ENCODE peak calls at places on chromosomes 4 and X, in seven cellular contexts. W is cardiac muscle cell, U is kidney, N is GM23338, L is psoas muscle, M is esophagus muscularis mucosa, B is mesendoderm. E is an unnamed sample.

GRCh38 chrX:13750204-13750603 is 15.7 kb downstream of the OFD1 start:
- DNase-seq in W (peak; percentile 51), U (no peak), N (peak; percentile 60), L (no peak), M (no peak), B (peak; percentile 55), E (no peak)

GRCh38 chr4:182574706-182575105 is 331.5 kb downstream of the TENM3 start:
- DNase-seq in W (no peak), U (no peak), N (no peak), L (no peak), M (no peak), B (no peak), E (no peak)

GRCh38 chr4:125317526-125317880 is 2.7 kb downstream of the FAT4 start:
- DNase-seq in W (peak; percentile 62), U (peak; percentile 81), N (peak; percentile 83), L (peak; percentile 50), M (no peak), B (peak; percentile 71), E (no peak)

GRCh38 chrX:154059231-154059630 is 38.3 kb downstream of the MECP2 start:
- DNase-seq in W (no peak), U (no peak), N (no peak), L (no peak), M (no peak), B (no peak), E (no peak)

GRCh38 chr4:77187231-77187630 is 30.2 kb downstream of the CCNG2 start:
- DNase-seq in W (no peak), U (no peak), N (no peak), L (no peak), M (no peak), B (no peak), E (no peak)

GRCh38 chr4:140807491-140808257 is 51.5 kb upstream of the TBC1D9 start:
- DNase-seq in W (no peak), U (no peak), N (no peak), L (no peak), M (no peak), B (no peak), E (no peak)

GRCh38 chr4:108425988-108426387 is 194.4 kb upstream of the RPL34 start:
- DNase-seq in W (peak; percentile 20), U (no peak), N (no peak), L (no peak), M (no peak), B (no peak), E (no peak)

GRCh38 chr4:22187203-22187835 is 238.7 kb upstream of the KCNIP4 start:
- DNase-seq in W (no peak), U (no peak), N (no peak), L (no peak), M (no peak), B (peak; percentile 66), E (no peak)

GRCh38 chrX:10496345-10496965 is 123.9 kb downstream of the MID1 start:
- DNase-seq in W (peak; percentile 87), U (no peak), N (no peak), L (no peak), M (no peak), B (no peak), E (no peak)

DNA sequence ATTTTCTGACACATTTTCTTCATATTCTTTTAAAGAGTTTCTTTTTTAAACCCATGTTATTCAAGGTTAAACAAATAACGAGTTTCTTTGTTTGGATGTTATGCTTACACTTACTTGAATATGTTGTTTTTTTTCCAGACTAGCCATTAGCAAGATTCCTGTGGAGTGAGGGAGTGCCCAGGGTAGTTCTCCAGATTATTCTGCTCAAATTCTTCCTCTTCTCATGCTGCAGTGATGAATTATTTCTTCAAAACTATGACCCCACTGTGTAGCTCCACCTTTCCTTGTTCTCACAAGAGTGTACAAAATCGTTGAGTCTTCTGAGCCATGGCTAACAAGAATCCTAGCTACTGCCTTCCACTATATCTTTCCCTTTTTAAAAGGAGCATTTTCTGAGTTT is 134.1 kb upstream of the ELOVL6 start:
- DNase-seq in W (no peak), U (no peak), N (no peak), L (no peak), M (no peak), B (no peak), E (no peak)
- H3K27ac ChIP-seq in W (no peak overlapping the region), U (no peak overlapping the region), N (no peak overlapping the region), L (no peak overlapping the region), M (no peak overlapping the region), B (no peak overlapping the region), E (no peak overlapping the region)

GRCh38 chr4:88792821-88793220 is 95.2 kb upstream of the NAP1L5 start:
- DNase-seq in W (peak; percentile 22), U (no peak), N (peak; percentile 48), L (no peak), M (no peak), B (peak; percentile 70), E (no peak)

GRCh38 chr4:88794087-88794486 is 96.5 kb upstream of the NAP1L5 start:
- DNase-seq in W (no peak), U (no peak), N (no peak), L (no peak), M (no peak), B (no peak), E (no peak)

GRCh38 chr4:88793473-88793872 is 95.8 kb upstream of the NAP1L5 start:
- DNase-seq in W (no peak), U (no peak), N (no peak), L (no peak), M (no peak), B (no peak), E (no peak)

GRCh38 chr4:88791274-88791673 is 93.6 kb upstream of the NAP1L5 start:
- DNase-seq in W (peak; percentile 41), U (no peak), N (peak; percentile 36), L (no peak), M (no peak), B (peak; percentile 14), E (no peak)

DNA sequence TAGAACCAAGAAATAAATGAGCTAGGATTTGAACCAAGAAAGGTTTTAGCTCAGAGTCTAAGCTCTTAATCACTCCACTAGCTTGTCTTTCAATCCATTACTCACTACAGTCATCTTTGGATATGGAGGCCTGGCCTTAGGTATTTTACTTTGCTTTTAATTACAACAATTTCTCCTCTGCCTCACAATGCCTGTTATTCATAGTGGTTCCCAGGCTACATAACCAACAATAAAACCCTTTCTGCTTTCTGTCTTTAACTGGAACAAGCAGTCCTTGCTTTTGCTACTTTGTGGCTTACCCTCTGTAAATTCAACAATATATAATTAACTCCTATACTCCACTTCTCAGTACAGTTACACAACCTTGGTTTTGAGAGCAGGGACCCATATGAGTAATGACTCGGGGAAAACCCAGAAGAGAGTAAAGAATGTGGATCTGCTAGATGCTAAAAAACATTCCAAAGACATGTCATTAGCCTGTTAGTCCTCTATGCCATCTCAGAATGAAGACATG is 94.7 kb upstream of the NAP1L5 start:
- DNase-seq in W (peak; percentile 88), U (no peak), N (peak; percentile 38), L (no peak), M (no peak), B (peak; percentile 83), E (peak; percentile 64)
- H3K27ac ChIP-seq in W (no peak overlapping the region), U (no peak overlapping the region), N (peak overlapping the region; percentile 55), L (peak overlapping the region; percentile 2), M (no peak overlapping the region), B (no peak overlapping the region), E (peak overlapping the region; percentile 79)

GRCh38 chr4:10182446-10183424 is 66.1 kb upstream of the WDR1 start:
- DNase-seq in W (no peak), U (no peak), N (no peak), L (no peak), M (no peak), B (no peak), E (no peak)

GRCh38 chr4:10180927-10181744 is 64.5 kb upstream of the WDR1 start:
- DNase-seq in W (peak; percentile 84), U (no peak), N (no peak), L (no peak), M (no peak), B (peak; percentile 77), E (no peak)

GRCh38 chr4:10183462-10183861 is 66.9 kb upstream of the WDR1 start:
- DNase-seq in W (no peak), U (no peak), N (no peak), L (no peak), M (no peak), B (no peak), E (no peak)

GRCh38 chr4:10180603-10180926 is 64.0 kb upstream of the WDR1 start:
- DNase-seq in W (no peak), U (no peak), N (no peak), L (no peak), M (no peak), B (no peak), E (no peak)

DNA sequence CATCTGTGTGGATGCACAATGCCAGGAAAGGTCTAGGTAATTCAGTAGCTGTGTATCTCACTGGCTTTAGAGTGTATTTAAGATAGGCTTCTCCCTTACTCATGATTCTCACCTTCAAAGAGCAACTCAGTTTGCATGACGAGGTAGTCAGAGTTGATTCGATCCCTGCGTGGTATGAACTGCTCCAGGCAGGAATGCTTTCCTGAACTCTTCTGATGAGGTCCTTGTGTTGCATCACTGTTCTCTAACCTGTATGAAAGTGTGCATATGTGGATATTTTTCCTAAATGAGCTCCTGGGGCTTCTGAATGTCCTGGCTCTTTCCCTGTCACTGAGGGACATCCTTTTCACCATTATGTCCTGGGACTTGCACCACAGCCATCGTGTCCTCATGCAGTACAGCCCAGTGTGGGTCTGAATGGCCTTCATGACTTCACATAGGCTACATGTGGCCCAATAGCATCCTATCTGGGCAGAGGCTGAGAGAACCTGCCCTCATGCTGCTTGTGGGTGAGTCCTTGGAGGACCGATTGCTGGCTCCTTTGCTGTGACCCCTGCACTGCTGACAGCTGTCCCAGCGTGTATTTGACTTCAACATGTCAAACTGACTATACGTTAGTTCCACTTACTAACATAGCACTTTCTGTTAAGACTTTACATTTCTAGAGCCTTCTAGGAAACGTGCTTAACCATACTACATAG is 65.3 kb upstream of the WDR1 start:
- DNase-seq in W (no peak), U (no peak), N (no peak), L (no peak), M (no peak), B (no peak), E (no peak)
- H3K27ac ChIP-seq in W (no peak overlapping the region), U (no peak overlapping the region), N (no peak overlapping the region), L (no peak overlapping the region), M (no peak overlapping the region), B (no peak overlapping the region), E (peak overlapping the region; percentile 14)

GRCh38 chr4:6941796-6942195 is 32.2 kb downstream of the TBC1D14 start:
- DNase-seq in W (no peak), U (no peak), N (no peak), L (no peak), M (no peak), B (no peak), E (no peak)

GRCh38 chr4:6942238-6942800 is 32.7 kb downstream of the TBC1D14 start:
- DNase-seq in W (peak; percentile 96), U (peak; percentile 41), N (no peak), L (no peak), M (no peak), B (peak; percentile 49), E (peak; percentile 63)

GRCh38 chr4:6939761-6940743 is 30.4 kb downstream of the TBC1D14 start:
- DNase-seq in W (no peak), U (no peak), N (no peak), L (no peak), M (no peak), B (peak; percentile 47), E (no peak)

GRCh38 chr4:6938758-6939201 is 29.2 kb downstream of the TBC1D14 start:
- DNase-seq in W (no peak), U (no peak), N (no peak), L (no peak), M (no peak), B (no peak), E (no peak)

DNA sequence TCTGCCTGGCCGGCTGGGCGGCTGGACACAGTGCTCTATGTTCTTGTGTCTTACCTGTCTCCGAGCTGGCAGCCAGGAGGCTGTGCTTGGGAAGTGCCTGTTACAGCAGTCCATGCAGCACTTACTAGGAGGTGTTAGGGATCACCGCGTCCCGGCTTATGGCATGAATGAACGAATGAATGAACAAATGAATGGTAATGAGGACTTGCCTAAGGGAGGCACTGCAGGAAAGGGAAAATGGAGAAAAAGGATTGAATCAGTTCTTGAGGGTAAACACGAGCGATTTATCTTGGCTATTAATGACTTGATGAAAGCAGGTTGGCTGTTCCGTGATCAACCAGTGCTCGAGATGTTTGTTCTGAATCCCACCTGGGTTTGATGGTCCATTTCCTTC is 31.1 kb downstream of the TBC1D14 start:
- DNase-seq in W (no peak), U (no peak), N (no peak), L (no peak), M (no peak), B (no peak), E (no peak)
- H3K27ac ChIP-seq in W (no peak overlapping the region), U (peak overlapping the region; percentile 35), N (no peak overlapping the region), L (no peak overlapping the region), M (peak overlapping the region; percentile 68), B (no peak overlapping the region), E (peak overlapping the region; percentile 83)

E was measured in epithelial cell of prostate.